ENCODE peak calls at places on chromosome 17, in four cellular contexts. Z, T, F and L are unnamed samples.

GRCh38 chr17:36485027-36485426 is 1.5 kb upstream of the ZNHIT3 start:
- DNase-seq in Z (no peak), F (no peak), T (peak), L (no peak)

GRCh38 chr17:9224485-9224884 is 203.2 kb downstream of the NTN1 start:
- DNase-seq in T (no peak), F (no peak), Z (no peak), L (no peak)

GRCh38 chr17:65362826-65363225 is 198.6 kb downstream of the AXIN2 start:
- DNase-seq in F (no peak), T (no peak), Z (no peak), L (no peak)

GRCh38 chr17:29504711-29505110 is 62.1 kb downstream of the ABHD15 start:
- DNase-seq in F (no peak), T (no peak), Z (no peak), L (no peak)

GRCh38 chr17:78409191-78409621 is 30.8 kb downstream of the PGS1 start:
- DNase-seq in Z (no peak), T (no peak), F (no peak), L (no peak)

GRCh38 chr17:954431-955164 is 25.0 kb downstream of the NXN start:
- DNase-seq in F (peak), Z (peak), T (no peak), L (no peak)

GRCh38 chr17:13544292-13544691 is 57.4 kb downstream of the HS3ST3A1 start:
- DNase-seq in F (peak), Z (no peak), T (peak), L (no peak)

GRCh38 chr17:66401364-66401763 is 99.0 kb downstream of the PRKCA start:
- DNase-seq in F (no peak), Z (no peak), T (no peak), L (no peak)

GRCh38 chr17:54899721-54900456 is 763 bp upstream of the TOM1L1 start:
- DNase-seq in Z (no peak), F (no peak), T (no peak), L (no peak)

GRCh38 chr17:76085731-76086366 is 6.9 kb downstream of the ZACN start:
- DNase-seq in Z (no peak), F (no peak), T (no peak), L (no peak)

GRCh38 chr17:75904749-75905521 is at the start of gene MRPL38:
- DNase-seq in T (peak), F (peak), Z (peak), L (peak)

GRCh38 chr17:82917656-82918345 is 78.0 kb upstream of the ZNF750 start:
- DNase-seq in T (no peak), F (no peak), Z (peak), L (no peak)

GRCh38 chr17:73285916-73286862 is 24.5 kb upstream of the CPSF4L start:
- DNase-seq in T (no peak), F (no peak), Z (no peak), L (no peak)

GRCh38 chr17:79844869-79845600 is 5.8 kb upstream of the CBX4 start:
- DNase-seq in F (no peak), T (peak), Z (peak), L (no peak)

GRCh38 chr17:77728022-77728671 is 230.4 kb upstream of the TNRC6C start:
- DNase-seq in Z (no peak), T (peak), F (no peak), L (peak)

GRCh38 chr17:76107507-76107906 is 3.9 kb upstream of the EXOC7 start:
- DNase-seq in Z (no peak), T (no peak), F (no peak), L (no peak)

GRCh38 chr17:17819561-17819995 is 17.2 kb downstream of the SREBF1 start:
- DNase-seq in Z (peak), T (peak), F (peak), L (no peak)

GRCh38 chr17:55898195-55898594 is 147.3 kb downstream of the PCTP start:
- DNase-seq in F (no peak), Z (no peak), T (no peak), L (no peak)

GRCh38 chr17:77737442-77738265 is 220.8 kb upstream of the TNRC6C start:
- DNase-seq in Z (no peak), F (no peak), T (peak), L (no peak)

GRCh38 chr17:17155568-17155967 is 50.6 kb downstream of the PLD6 start:
- DNase-seq in F (no peak), T (no peak), Z (no peak), L (no peak)

GRCh38 chr17:45234641-45235040 is 13.0 kb downstream of the FMNL1 start:
- DNase-seq in T (no peak), Z (no peak), F (no peak), L (no peak)

GRCh38 chr17:49334744-49335512 is 27.1 kb downstream of the ZNF652 start:
- DNase-seq in Z (no peak), T (no peak), F (no peak), L (no peak)

GRCh38 chr17:17840751-17841591 is 4.2 kb upstream of the SREBF1 start:
- DNase-seq in T (no peak), F (no peak), Z (no peak), L (no peak)

GRCh38 chr17:57211010-57211411 is 45.3 kb upstream of the MSI2 start:
- DNase-seq in Z (peak), T (no peak), F (no peak), L (no peak)

GRCh38 chr17:82092628-82092994 is 5.4 kb downstream of the FASN start:
- DNase-seq in Z (no peak), T (no peak), F (no peak), L (no peak)

GRCh38 chr17:81434079-81434478 is 38.8 kb downstream of the BAHCC1 start:
- DNase-seq in F (no peak), Z (no peak), T (no peak), L (no peak)

GRCh38 chr17:78990349-78991016 is 10.8 kb upstream of the LGALS3BP start:
- DNase-seq in T (peak), F (no peak), Z (no peak), L (no peak)

GRCh38 chr17:82356845-82357355 is 2.1 kb upstream of the TEX19 start:
- DNase-seq in F (no peak), Z (no peak), T (no peak), L (no peak)

GRCh38 chr17:81239714-81240555 is 817 bp downstream of the NDUFAF8 start:
- DNase-seq in T (no peak), F (no peak), Z (peak), L (no peak)

GRCh38 chr17:57166803-57167202 is 81.8 kb downstream of the AKAP1 start:
- DNase-seq in T (peak), Z (no peak), F (no peak), L (no peak)

GRCh38 chr17:40550608-40551007 is 14.7 kb downstream of the CCR7 start:
- DNase-seq in Z (no peak), F (peak), T (peak), L (peak)

GRCh38 chr17:80968602-80969029 is 23.0 kb upstream of the CHMP6 start:
- DNase-seq in F (no peak), Z (no peak), T (no peak), L (no peak)

DNA sequence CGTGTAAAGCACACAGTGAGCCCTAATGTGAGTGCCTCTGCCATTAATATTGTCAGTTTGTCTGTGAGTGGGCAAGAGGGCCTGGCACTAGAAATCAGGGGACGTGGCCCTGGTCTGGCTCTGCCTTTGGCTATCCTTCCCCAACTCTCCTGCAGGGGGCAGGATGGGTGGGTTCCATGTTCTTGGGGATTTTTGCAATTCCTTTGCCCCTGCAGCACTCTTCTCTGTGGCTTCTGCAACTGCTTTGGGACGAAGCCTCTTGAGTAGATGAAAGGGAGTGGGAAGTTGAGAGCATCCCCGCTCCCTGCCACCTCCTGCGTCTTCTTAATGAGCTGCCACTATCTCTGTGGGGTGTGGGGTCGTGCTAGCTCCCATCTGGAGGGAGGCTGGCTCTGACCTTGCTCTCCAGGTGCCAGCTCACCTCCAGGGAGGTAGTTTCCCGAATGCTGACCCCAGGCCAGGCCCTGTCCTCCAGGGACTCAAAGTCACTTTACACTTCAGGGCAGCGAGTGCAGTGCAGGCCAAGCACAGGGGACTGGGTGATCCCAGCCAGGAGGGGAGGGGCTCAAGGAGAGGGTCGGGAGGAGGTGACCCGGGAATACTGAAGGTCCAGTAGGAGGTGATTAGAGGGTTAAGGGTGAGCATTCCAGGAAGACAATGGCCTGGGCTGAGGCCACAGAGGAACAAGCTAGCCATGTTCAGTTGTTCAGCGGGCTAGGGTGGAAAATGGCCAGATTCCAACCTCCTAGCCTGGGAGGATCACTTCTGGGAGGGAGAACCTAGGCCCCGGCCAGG is 121.0 kb upstream of the NLRP1 start:
- DNase-seq in F (no peak), T (peak), Z (peak), L (peak)
- TF ChIP-seq CTCF in F (peak), T (no peak), Z (peak), L (peak)

DNA sequence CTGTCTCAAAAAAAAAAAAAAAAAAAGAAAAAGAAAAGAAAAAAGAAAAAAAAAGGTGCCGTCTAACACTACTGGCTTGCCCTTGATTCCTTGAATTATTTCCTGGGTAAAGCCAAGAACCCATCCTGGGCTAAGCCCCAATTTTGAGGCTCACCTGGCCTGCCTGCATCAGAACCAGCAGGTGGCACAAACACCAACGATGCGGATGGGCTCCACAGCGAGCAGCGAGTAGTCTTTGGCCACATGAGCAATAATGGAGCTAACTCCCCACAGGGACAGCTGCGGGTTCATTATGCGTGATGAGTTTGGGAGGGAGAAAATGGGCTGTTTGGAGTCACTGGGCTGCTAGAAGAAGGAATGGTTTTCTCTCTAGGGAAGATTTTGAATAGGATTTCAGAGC is 91.1 kb downstream of the ASIC2 start:
- DNase-seq in T (peak), F (no peak), Z (no peak), L (no peak)
- TF ChIP-seq CTCF in T (no peak), F (no peak), Z (no peak), L (no peak)

GRCh38 chr17:2692781-2693135 is 18.8 kb downstream of the CLUH start:
- DNase-seq in T (no peak), F (no peak), Z (no peak), L (no peak)
- TF ChIP-seq CTCF in T (no peak), F (no peak), Z (no peak), L (no peak)

DNA sequence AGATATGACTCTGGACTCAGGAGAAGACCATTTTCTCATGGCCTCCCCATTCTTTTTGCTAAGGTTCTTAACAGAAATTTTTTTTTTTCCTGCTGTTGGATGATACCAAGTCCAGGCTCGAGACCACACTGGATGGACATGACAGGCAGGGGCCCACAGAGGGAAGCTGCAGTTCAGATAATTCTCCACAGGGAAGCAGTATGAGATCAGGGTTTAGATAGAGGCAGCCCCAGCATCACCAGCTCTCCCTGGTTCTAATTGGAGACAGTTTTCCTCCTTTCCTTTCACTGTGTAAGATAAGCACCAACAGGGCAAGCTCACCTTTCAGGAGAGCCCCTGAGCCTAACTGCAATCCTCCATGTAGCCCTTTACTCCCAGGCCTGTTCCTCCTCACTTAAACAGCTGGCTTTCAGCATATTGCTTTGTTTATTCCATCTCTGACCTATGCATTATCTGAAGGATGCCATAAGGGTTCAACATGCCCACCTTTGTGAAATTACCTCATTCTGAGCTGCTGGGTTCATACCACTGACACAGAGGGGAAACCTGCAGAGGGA is 108.1 kb downstream of the SNX11 start:
- DNase-seq in Z (peak), T (no peak), F (no peak), L (no peak)
- TF ChIP-seq CTCF in Z (peak), T (no peak), F (peak), L (peak)